ENCODE peak calls at places on chromosome 17, in seven cellular contexts. W is activated naive CD4-positive, alpha-beta T cell treated with anti-CD3 and anti-CD28 coated beads, Interleukin-2, amount 10 ng/mL, durations not matched to agents 7 days and 5 days; S is fibroblast of lung; L is endothelial cell; R is SJSA1; E is stimulated activated CD8-positive, alpha-beta memory T cell treated with anti-CD3 and anti-CD28 coated beads, Interleukin-7, amount 100 ng/mL, for 1 hour; V is nephron progenitor cell. C is an unnamed sample.

GRCh38 chr17:38742431-38743308 is 5.5 kb downstream of the PCGF2 start:
- DNase-seq in S (peak), L (no peak), E (no peak), V (no peak), W (peak), R (no peak), C (no peak)

GRCh38 chr17:7380855-7381683 is at the start of gene TNK1:
- DNase-seq in W (no peak), S (no peak), E (no peak), L (no peak), R (no peak), V (peak), C (no peak)

GRCh38 chr17:75508122-75508719 is 7.1 kb downstream of the CASKIN2 start:
- DNase-seq in W (no peak), V (no peak), S (no peak), L (no peak), R (no peak), E (no peak), C (no peak)

GRCh38 chr17:47850692-47851573 is at the start of gene SP6:
- DNase-seq in E (peak), L (peak), W (peak), V (peak), S (peak), R (peak), C (peak)

GRCh38 chr17:1577186-1577585 is 14.6 kb upstream of the PITPNA start:
- DNase-seq in E (no peak), S (peak), V (no peak), W (no peak), R (peak), L (no peak), C (no peak)

GRCh38 chr17:1920948-1921351 is 91.1 kb downstream of the RPA1 start:
- DNase-seq in L (no peak), W (no peak), S (no peak), E (no peak), R (no peak), V (no peak), C (no peak)

GRCh38 chr17:51425793-51426192 is 165.4 kb downstream of the UTP18 start:
- DNase-seq in S (no peak), L (no peak), E (no peak), V (no peak), W (no peak), R (no peak), C (no peak)

GRCh38 chr17:83189673-83190385 is 110.4 kb downstream of the METRNL start:
- DNase-seq in R (peak), V (no peak), W (peak), L (no peak), E (no peak), S (peak), C (no peak)

GRCh38 chr17:61897548-61898180 is 30.1 kb downstream of the INTS2 start:
- DNase-seq in R (no peak), L (no peak), W (no peak), S (no peak), V (no peak), E (no peak), C (no peak)

GRCh38 chr17:41322264-41322902 is 6.9 kb upstream of the KRTAP17-1 start:
- DNase-seq in W (no peak), E (no peak), S (peak), R (peak), L (no peak), V (no peak), C (no peak)

GRCh38 chr17:18025596-18026407 is 13.2 kb downstream of the ATPAF2 start:
- DNase-seq in V (no peak), L (no peak), R (no peak), W (no peak), S (no peak), E (no peak), C (peak)

GRCh38 chr17:73492802-73493139 is 151.5 kb downstream of the SDK2 start:
- DNase-seq in R (no peak), V (no peak), W (no peak), S (no peak), E (no peak), L (no peak), C (no peak)

GRCh38 chr17:32795339-32795979 is 81.5 kb downstream of the MYO1D start:
- DNase-seq in L (no peak), R (no peak), V (no peak), W (no peak), S (no peak), E (no peak), C (no peak)

GRCh38 chr17:75404223-75404738 is 1.2 kb downstream of the GRB2 start:
- DNase-seq in S (peak), E (peak), L (peak), V (peak), R (peak), W (peak), C (peak)

GRCh38 chr17:2063306-2064146 is 8.6 kb downstream of the HIC1 start:
- DNase-seq in V (no peak), S (peak), L (no peak), R (no peak), W (no peak), E (no peak), C (no peak)

GRCh38 chr17:56594528-56595418 is 1.3 kb downstream of the NOG start:
- DNase-seq in S (no peak), W (peak), R (peak), V (no peak), E (no peak), L (peak), C (no peak)

GRCh38 chr17:48612854-48613691 is 2.0 kb downstream of the HOXB8 start:
- DNase-seq in S (peak), V (peak), E (no peak), W (peak), R (peak), L (no peak), C (no peak)

GRCh38 chr17:46865100-46865499 is 13.7 kb downstream of the WNT9B start:
- DNase-seq in S (no peak), L (no peak), W (no peak), V (no peak), E (no peak), R (no peak), C (no peak)

GRCh38 chr17:28426081-28426519 is 20.1 kb upstream of the SLC46A1 start:
- DNase-seq in W (no peak), E (no peak), S (no peak), L (peak), V (peak), R (no peak), C (no peak)

GRCh38 chr17:81234506-81234855 is 4.4 kb downstream of the TEPSIN start:
- DNase-seq in V (no peak), S (no peak), R (no peak), L (no peak), E (no peak), W (no peak), C (no peak)

GRCh38 chr17:65459667-65460415 is 101.6 kb downstream of the AXIN2 start:
- DNase-seq in L (no peak), R (no peak), W (no peak), S (no peak), V (no peak), E (no peak), C (no peak)

GRCh38 chr17:76199466-76199865 is 40.8 kb downstream of the RNF157 start:
- DNase-seq in S (no peak), R (no peak), E (no peak), L (no peak), V (no peak), W (peak), C (no peak)

GRCh38 chr17:61617261-61617660 is 26.2 kb upstream of the NACA2 start:
- DNase-seq in S (peak), V (no peak), W (no peak), L (no peak), R (no peak), E (no peak), C (no peak)

GRCh38 chr17:60077672-60078519 is 825 bp downstream of the HEATR6 start:
- DNase-seq in V (no peak), L (no peak), E (peak), W (peak), R (peak), S (peak), C (no peak)

GRCh38 chr17:40841246-40841645 is 18.8 kb upstream of the KRT10 start:
- DNase-seq in R (no peak), S (no peak), V (no peak), E (no peak), W (no peak), L (no peak), C (no peak)

GRCh38 chr17:44345497-44346026 is 460 bp downstream of the GRN start:
- DNase-seq in L (peak), S (peak), E (peak), V (peak), R (peak), W (peak), C (peak)

GRCh38 chr17:8574687-8575086 is 55.8 kb downstream of the MYH10 start:
- DNase-seq in R (no peak), E (no peak), V (no peak), S (peak), W (no peak), L (no peak), C (no peak)

GRCh38 chr17:10683853-10684252 is 13.5 kb downstream of the SCO1 start:
- DNase-seq in V (no peak), R (no peak), L (no peak), W (no peak), S (peak), E (no peak), C (no peak)

GRCh38 chr17:13306310-13306962 is 288.6 kb upstream of the ELAC2 start:
- DNase-seq in S (peak), R (peak), L (peak), E (no peak), V (peak), W (no peak), C (no peak)

GRCh38 chr17:78359216-78359935 is 501 bp downstream of the SOCS3 start:
- DNase-seq in S (peak), W (no peak), L (peak), R (peak), V (no peak), E (no peak), C (peak)

GRCh38 chr17:44119062-44119461 is 4.4 kb downstream of the HDAC5 start:
- DNase-seq in S (no peak), E (no peak), V (no peak), W (no peak), L (no peak), R (no peak), C (no peak)

GRCh38 chr17:59840329-59840907 is 52.3 kb downstream of the TUBD1 start:
- DNase-seq in E (no peak), W (no peak), S (peak), L (no peak), V (no peak), R (peak), C (no peak)

GRCh38 chr17:82600731-82601446 is 47.4 kb downstream of the WDR45B start:
- DNase-seq in S (no peak), L (no peak), E (no peak), W (no peak), V (no peak), R (no peak), C (no peak)

GRCh38 chr17:48498168-48498840 is 32.5 kb downstream of the HOXB1 start:
- DNase-seq in E (no peak), R (no peak), V (no peak), L (no peak), W (no peak), S (no peak), C (no peak)

GRCh38 chr17:57980522-57980921 is 7.5 kb downstream of the VEZF1 start:
- DNase-seq in E (no peak), W (no peak), S (no peak), V (no peak), R (no peak), L (no peak), C (no peak)

GRCh38 chr17:83131268-83132011 is 52.0 kb downstream of the METRNL start:
- DNase-seq in R (no peak), V (no peak), W (no peak), L (no peak), S (no peak), E (no peak), C (no peak)

GRCh38 chr17:1455291-1455747 is 713 bp downstream of the CRK start:
- DNase-seq in V (peak), S (peak), L (peak), R (peak), W (peak), E (no peak), C (peak)

GRCh38 chr17:37818689-37819088 is 73.8 kb upstream of the HNF1B start:
- DNase-seq in V (no peak), E (no peak), S (no peak), L (no peak), R (no peak), W (no peak), C (no peak)

GRCh38 chr17:62791235-62792121 is 16.6 kb downstream of the MARCHF10 start:
- DNase-seq in L (no peak), R (peak), S (peak), E (no peak), V (no peak), W (no peak), C (no peak)

C was measured in effector memory CD8-positive, alpha-beta T cell.